ENCODE peak calls at places on chromosomes 5 and 9, in four cellular contexts. Y is activated CD8-positive, alpha-beta memory T cell treated with anti-CD3 and anti-CD28 coated beads, Interleukin-2, amount 50 U/mL, for 48 hours; S is left ventricle myocardium inferior; H is RWPE1. I is an unnamed sample.
A peak's percentile ranks its signal among the peaks of the same experiment; 100 is the strongest.

GRCh38 chr9:26551971-26552370 is 340.6 kb downstream of the CAAP1 start:
- DNase-seq in Y (no peak), S (no peak), H (no peak), I (no peak)

GRCh38 chr5:120550358-120550757 is 86.3 kb downstream of the PRR16 start:
- DNase-seq in Y (no peak), S (no peak), H (no peak), I (no peak)

GRCh38 chr9:81729141-81729540 is 39.8 kb upstream of the TLE1 start:
- DNase-seq in Y (no peak), S (no peak), H (no peak), I (no peak)

GRCh38 chr9:13213337-13213736 is 66.2 kb downstream of the MPDZ start:
- DNase-seq in Y (no peak), S (no peak), H (peak; percentile 8), I (no peak)

GRCh38 chr9:134041649-134041962 is 16.3 kb downstream of the BRD3OS start:
- DNase-seq in Y (no peak), S (no peak), H (no peak), I (no peak)

GRCh38 chr9:115350548-115350947 is 232.6 kb upstream of the TNC start:
- DNase-seq in Y (no peak), S (no peak), H (no peak), I (no peak)

GRCh38 chr9:121613009-121613766 is 38.2 kb upstream of the DAB2IP start:
- DNase-seq in Y (no peak), S (no peak), H (no peak), I (no peak)

GRCh38 chr9:100098241-100098886 is 436 bp downstream of the ERP44 start:
- DNase-seq in Y (peak; percentile 63), S (peak; percentile 54), H (peak; percentile 96), I (peak; percentile 23)

GRCh38 chr5:115524199-115524598 is 20.4 kb downstream of the FEM1C start:
- DNase-seq in Y (no peak), S (no peak), H (no peak), I (no peak)

GRCh38 chr5:96868603-96869371 is 7.5 kb upstream of the ERAP2 start:
- DNase-seq in Y (no peak), S (no peak), H (peak; percentile 68), I (peak; percentile 49)

GRCh38 chr9:90198956-90199355 is 443.7 kb downstream of the DIRAS2 start:
- DNase-seq in Y (no peak), S (no peak), H (no peak), I (no peak)

GRCh38 chr9:89797970-89798369 is 193.2 kb downstream of the GADD45G start:
- DNase-seq in Y (no peak), S (no peak), H (no peak), I (no peak)

GRCh38 chr9:77879344-77880089 is 152.1 kb downstream of the GNAQ start:
- DNase-seq in Y (no peak), S (no peak), H (peak; percentile 64), I (no peak)

GRCh38 chr5:127585661-127586060 is 63.2 kb upstream of the CTXN3 start:
- DNase-seq in Y (no peak), S (no peak), H (no peak), I (no peak)

GRCh38 chr5:95940758-95941682 is 20.6 kb downstream of the ELL2 start:
- DNase-seq in Y (no peak), S (no peak), H (no peak), I (no peak)

GRCh38 chr5:94072116-94072515 is 330.7 kb upstream of the POU5F2 start:
- DNase-seq in Y (no peak), S (no peak), H (no peak), I (no peak)

GRCh38 chr5:14773588-14773987 is 98.0 kb downstream of the ANKH start:
- DNase-seq in Y (no peak), S (no peak), H (no peak), I (no peak)

GRCh38 chr5:131977212-131977604 is 31.7 kb upstream of the MEIKIN start:
- DNase-seq in Y (no peak), S (no peak), H (no peak), I (no peak)

GRCh38 chr9:113431181-113431580 is 20.6 kb downstream of the C9orf43 start:
- DNase-seq in Y (no peak), S (no peak), H (no peak), I (no peak)

GRCh38 chr9:69945671-69946141 is 97.9 kb upstream of the MAMDC2 start:
- DNase-seq in Y (no peak), S (peak; percentile 23), H (no peak), I (no peak)

GRCh38 chr9:88090151-88090581 is 48.1 kb downstream of the SPATA31C2 start:
- DNase-seq in Y (no peak), S (peak; percentile 48), H (no peak), I (no peak)

GRCh38 chr5:116249648-116250047 is 164.8 kb downstream of the COMMD10 start:
- DNase-seq in Y (no peak), S (no peak), H (no peak), I (no peak)